ENCODE peak calls at places on chromosomes 5 and 9, in four cellular contexts. Q, S, T and R are unnamed samples.

GRCh38 chr9:81626511-81626910 is 62.8 kb downstream of the TLE1 start:
- DNase-seq in Q (no peak), S (peak; percentile 56), T (no peak), R (no peak)

GRCh38 chr5:111248571-111248970 is 24.4 kb downstream of the CAMK4 start:
- DNase-seq in Q (no peak), S (no peak), T (no peak), R (no peak)

GRCh38 chr9:79221084-79221483 is 350.7 kb upstream of the TLE4 start:
- DNase-seq in Q (no peak), S (no peak), T (no peak), R (no peak)

GRCh38 chr5:149442563-149443182 is 63.6 kb upstream of the IL17B start:
- DNase-seq in Q (peak; percentile 78), S (peak; percentile 82), T (no peak), R (peak; percentile 99)

GRCh38 chr5:158621381-158621780 is 478.3 kb downstream of the EBF1 start:
- DNase-seq in Q (no peak), S (no peak), T (no peak), R (no peak)

GRCh38 chr9:14170392-14170931 is 143.5 kb downstream of the NFIB start:
- DNase-seq in Q (no peak), S (no peak), T (no peak), R (no peak)

GRCh38 chr9:113988385-113988784 is 89.7 kb downstream of the AMBP start:
- DNase-seq in Q (no peak), S (no peak), T (no peak), R (no peak)

GRCh38 chr5:95895223-95895622 is 66.4 kb downstream of the ELL2 start:
- DNase-seq in Q (no peak), S (no peak), T (no peak), R (no peak)

GRCh38 chr9:99109522-99109921 is 4.6 kb downstream of the TGFBR1 start:
- DNase-seq in Q (no peak), S (no peak), T (no peak), R (no peak)

GRCh38 chr9:70043689-70044449 is at the start of gene MAMDC2:
- DNase-seq in Q (no peak), S (no peak), T (no peak), R (no peak)

GRCh38 chr5:59158165-59158564 is 575.3 kb downstream of the RAB3C start:
- DNase-seq in Q (no peak), S (no peak), T (no peak), R (no peak)

GRCh38 chr9:137434498-137435380 is 6.4 kb downstream of the ENTPD8 start:
- DNase-seq in Q (no peak), S (no peak), T (no peak), R (no peak)

GRCh38 chr5:91225848-91226686 is 157.1 kb downstream of the ARRDC3 start:
- DNase-seq in Q (peak; percentile 34), S (peak; percentile 24), T (peak; percentile 8), R (peak; percentile 77)

GRCh38 chr5:113271015-113271414 is 163.8 kb downstream of the TSSK1B start:
- DNase-seq in Q (no peak), S (no peak), T (no peak), R (no peak)

GRCh38 chr9:13139641-13140171 is 139.8 kb downstream of the MPDZ start:
- DNase-seq in Q (no peak), S (peak; percentile 3), T (no peak), R (no peak)

GRCh38 chr5:96816430-96816939 is 8.7 kb upstream of the ERAP1 start:
- DNase-seq in Q (no peak), S (no peak), T (peak; percentile 90), R (no peak)

DNA sequence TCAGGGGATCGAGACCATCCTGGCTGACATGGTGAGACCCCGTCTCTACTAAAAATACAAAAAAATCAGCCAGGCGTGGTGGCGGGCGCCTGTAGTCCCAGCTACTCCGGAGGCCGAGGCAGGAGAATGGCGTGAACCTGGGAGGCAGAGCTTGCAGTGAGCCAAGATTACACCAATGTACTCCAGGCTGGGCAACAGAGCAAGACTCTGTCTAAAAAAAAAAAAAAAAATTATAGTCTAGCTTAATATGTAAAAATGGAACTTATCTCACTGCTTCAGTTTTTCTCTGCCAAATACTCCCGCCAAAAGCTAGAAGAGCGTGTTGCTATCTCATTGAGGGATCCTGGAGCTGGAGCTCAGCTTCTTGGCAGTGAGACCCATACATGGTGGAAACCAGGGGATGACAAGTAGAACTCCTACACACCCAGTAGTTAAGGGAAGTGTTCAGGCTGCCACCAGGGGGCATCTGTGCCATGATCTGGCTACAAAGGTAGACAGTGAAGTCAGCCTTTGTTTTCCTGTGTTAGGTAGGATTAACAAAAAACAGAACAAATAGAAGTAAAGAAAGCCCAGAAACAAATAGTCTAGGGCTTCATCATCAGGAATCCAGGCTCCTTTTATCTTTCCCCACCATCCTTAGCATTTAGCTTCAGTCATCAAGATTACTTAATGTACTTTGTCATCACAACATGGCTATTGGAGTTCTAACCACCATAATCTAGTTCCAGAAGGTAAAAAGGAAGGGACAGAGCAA is 33.6 kb upstream of the GLIPR2 start:
- DNase-seq in Q (peak; percentile 60), S (peak; percentile 73), T (peak; percentile 36), R (peak; percentile 85)
- TF ChIP-seq ZNF274 in Q (no peak), S (no peak), T (no peak), R (no peak)

DNA sequence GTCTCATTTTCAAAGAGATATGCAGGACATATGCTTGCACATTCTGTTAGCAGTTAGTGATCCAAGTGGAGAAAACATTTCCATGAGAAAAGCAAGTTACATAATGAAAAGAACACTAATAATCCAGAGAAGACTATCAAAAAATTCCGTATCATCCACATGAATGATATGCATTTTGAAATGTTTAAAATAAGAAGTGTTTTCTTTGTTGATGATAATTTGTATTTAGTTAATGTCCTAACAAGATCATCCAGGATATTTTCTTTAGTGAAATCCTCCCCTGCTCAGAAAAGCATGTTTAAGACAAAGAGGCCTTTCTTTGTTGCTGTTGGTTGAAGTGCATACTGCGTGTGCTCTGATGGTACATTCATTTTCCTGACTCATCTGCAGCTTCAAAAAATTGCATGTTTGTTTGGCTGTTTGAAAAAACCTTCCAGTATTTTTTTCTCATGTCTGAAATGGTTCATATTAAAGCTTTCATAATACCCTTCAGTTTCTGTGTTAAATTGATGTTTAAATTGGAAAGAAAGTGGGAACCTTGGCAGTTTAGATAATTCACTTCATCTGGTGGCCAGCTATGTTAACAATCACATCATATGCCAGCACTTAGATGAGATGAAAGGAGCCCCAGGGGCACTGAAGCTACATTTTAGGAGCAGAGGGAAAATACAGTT is 242.3 kb downstream of the CSNK1G3 start:
- DNase-seq in Q (no peak), S (no peak), T (no peak), R (no peak)
- TF ChIP-seq YY1 in Q (no peak), S (no peak), T (no peak), R (no peak)

GRCh38 chr9:121372563-121373400 is 2.7 kb upstream of the STOM start:
- DNase-seq in Q (peak; percentile 46), S (peak; percentile 94), T (no peak), R (no peak)
- TF ChIP-seq EP300 in Q (peak; percentile 59), S (peak; percentile 50), T (no peak), R (no peak)

GRCh38 chr9:18115131-18115530 is 358.8 kb upstream of the ADAMTSL1 start:
- DNase-seq in Q (no peak), S (no peak), T (no peak), R (no peak)
- TF ChIP-seq ZNF274 in Q (no peak), S (no peak), T (no peak), R (no peak)

GRCh38 chr9:89154651-89155336 is 23.8 kb downstream of the SHC3 start:
- DNase-seq in Q (no peak), S (no peak), T (no peak), R (no peak)
- TF ChIP-seq YY1 in Q (no peak), S (no peak), T (no peak), R (no peak)

DNA sequence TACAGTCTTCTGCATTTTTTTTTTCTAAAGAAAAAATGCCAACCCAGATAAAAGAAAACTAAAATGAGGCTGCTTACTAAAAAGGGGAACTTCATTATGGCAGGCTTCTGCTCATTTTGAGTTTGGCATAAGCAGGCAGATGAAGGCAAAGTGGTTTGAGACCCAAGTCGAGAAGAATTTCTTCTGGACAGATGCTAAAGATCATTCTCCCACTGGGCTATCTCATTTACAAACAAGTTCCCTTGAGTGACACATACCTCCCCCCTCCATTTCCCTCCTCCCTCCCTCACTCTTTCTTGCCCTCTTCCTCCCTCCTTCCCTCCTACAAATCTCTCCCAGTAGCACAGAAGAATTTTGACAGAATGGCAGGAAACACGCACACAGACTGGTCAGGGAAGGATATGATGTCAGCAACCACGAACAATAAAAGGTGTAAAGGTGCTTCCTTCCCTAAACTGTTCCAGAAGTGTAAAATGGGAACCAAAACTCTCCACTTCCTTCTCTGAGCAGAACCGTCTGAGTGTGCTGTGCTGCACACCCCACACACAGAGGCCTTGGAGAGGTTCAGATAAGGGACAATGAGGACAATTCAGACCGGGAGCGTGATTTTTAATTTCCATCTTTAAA is 55.9 kb downstream of the MEF2C start:
- DNase-seq in Q (peak; percentile 52), S (no peak), T (peak; percentile 98), R (no peak)
- TF ChIP-seq EP300 in Q (peak; percentile 6), S (no peak), T (peak; percentile 96), R (no peak)

DNA sequence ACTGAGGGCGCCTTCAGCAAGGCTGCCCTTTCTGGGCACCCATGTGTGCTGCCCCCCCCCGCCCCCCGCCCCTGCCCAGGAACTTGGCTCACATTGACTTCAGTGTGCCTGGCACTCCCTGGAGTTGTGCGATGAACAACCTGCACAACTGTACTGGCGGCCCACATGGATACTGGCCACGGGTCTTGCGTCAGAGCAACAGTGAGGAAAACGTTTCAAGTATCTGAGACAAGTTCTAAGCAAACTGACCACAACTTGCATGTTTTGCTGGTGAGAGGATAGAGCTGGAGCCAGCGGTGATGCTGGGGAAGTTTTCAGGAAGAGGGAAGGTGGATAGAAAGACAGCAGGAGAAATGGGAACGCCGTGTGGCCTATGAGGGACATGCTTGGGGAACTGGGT is 45.4 kb downstream of the HABP4 start:
- DNase-seq in Q (no peak), S (no peak), T (no peak), R (no peak)
- TF ChIP-seq ZNF274 in Q (no peak), S (no peak), T (no peak), R (no peak)